ENCODE peak calls at places on chromosomes 3 and 15, in seven cellular contexts. S is SK-N-SH, W is HepG2, M is HCT116, J is K562, U is H1, L is GM12878. D is an unnamed sample.

GRCh38 chr15:101578443-101578894 is 73.7 kb downstream of the TM2D3 start:
- DNase-seq in U (peak), S (peak), L (no peak), W (peak), M (peak), J (peak), D (peak)

GRCh38 chr3:52121813-52122212 is 32.4 kb downstream of the POC1A start:
- DNase-seq in L (no peak), W (no peak), S (no peak), U (no peak), J (no peak), M (no peak), D (no peak)

GRCh38 chr3:70526966-70527515 is 214.6 kb upstream of the MDFIC2 start:
- DNase-seq in S (no peak), M (no peak), L (no peak), J (no peak), U (no peak), W (no peak), D (no peak)

GRCh38 chr3:43689766-43690399 is 855 bp upstream of the ABHD5 start:
- DNase-seq in J (no peak), L (no peak), S (no peak), U (no peak), M (no peak), W (no peak), D (peak)

GRCh38 chr15:46502668-46503067 is 867.8 kb downstream of the SQOR start:
- DNase-seq in L (no peak), S (no peak), M (no peak), J (no peak), U (no peak), W (peak), D (peak)

GRCh38 chr15:39411102-39411989 is 169.5 kb upstream of the THBS1 start:
- DNase-seq in M (no peak), U (no peak), J (no peak), W (no peak), S (no peak), L (peak), D (peak)

GRCh38 chr15:52730163-52730562 is 51.0 kb upstream of the ATOSA start:
- DNase-seq in M (no peak), W (no peak), J (no peak), L (peak), S (no peak), U (no peak), D (no peak)

GRCh38 chr3:4719011-4719649 is 226.0 kb downstream of the ITPR1 start:
- DNase-seq in L (no peak), J (no peak), S (no peak), U (no peak), W (no peak), M (no peak), D (no peak)

GRCh38 chr3:123071146-123071545 is 4.3 kb downstream of the PDIA5 start:
- DNase-seq in J (no peak), L (no peak), M (no peak), W (peak), S (peak), U (no peak), D (no peak)

GRCh38 chr15:54033954-54034458 is 55.8 kb downstream of the UNC13C start:
- DNase-seq in W (no peak), M (no peak), J (no peak), U (no peak), L (no peak), S (no peak), D (no peak)

GRCh38 chr3:20726786-20727185 is 540.8 kb upstream of the SGO1 start:
- DNase-seq in M (no peak), L (no peak), U (no peak), J (no peak), S (no peak), W (no peak), D (no peak)

GRCh38 chr15:41847206-41847605 is 8.6 kb downstream of the PLA2G4B start:
- DNase-seq in U (no peak), S (no peak), J (no peak), W (no peak), L (no peak), M (no peak), D (no peak)

GRCh38 chr3:20123121-20123652 is 62.8 kb downstream of the SGO1 start:
- DNase-seq in S (no peak), U (no peak), J (no peak), M (no peak), W (no peak), L (no peak), D (no peak)

GRCh38 chr15:43276563-43277200 is 10.0 kb upstream of the TGM5 start:
- DNase-seq in S (no peak), U (no peak), W (no peak), M (no peak), J (no peak), L (no peak), D (no peak)

GRCh38 chr3:64625381-64625780 is 62.4 kb downstream of the ADAMTS9 start:
- DNase-seq in U (no peak), L (no peak), W (no peak), J (no peak), S (no peak), M (no peak), D (no peak)

GRCh38 chr3:41450416-41451231 is 251.3 kb downstream of the CTNNB1 start:
- DNase-seq in M (no peak), J (no peak), W (no peak), L (no peak), S (no peak), U (no peak), D (peak)

GRCh38 chr15:47820047-47820779 is 102.9 kb downstream of the SEMA6D start:
- DNase-seq in M (no peak), W (no peak), L (no peak), U (no peak), S (no peak), J (no peak), D (no peak)

GRCh38 chr3:51974277-51974962 is 444 bp upstream of the ABHD14A start:
- DNase-seq in W (no peak), S (peak), U (no peak), M (no peak), L (no peak), J (peak), D (no peak)

GRCh38 chr3:117281371-117281770 is 571.8 kb downstream of the TUSC7 start:
- DNase-seq in M (no peak), W (no peak), L (no peak), J (no peak), U (no peak), S (no peak), D (no peak)

GRCh38 chr15:64216722-64217428 is 54.1 kb upstream of the PPIB start:
- DNase-seq in M (no peak), U (no peak), L (no peak), J (peak), S (peak), W (peak), D (no peak)

GRCh38 chr15:50328116-50328515 is 26.9 kb downstream of the GABPB1 start:
- DNase-seq in M (no peak), U (no peak), W (no peak), J (no peak), L (no peak), S (no peak), D (no peak)

DNA sequence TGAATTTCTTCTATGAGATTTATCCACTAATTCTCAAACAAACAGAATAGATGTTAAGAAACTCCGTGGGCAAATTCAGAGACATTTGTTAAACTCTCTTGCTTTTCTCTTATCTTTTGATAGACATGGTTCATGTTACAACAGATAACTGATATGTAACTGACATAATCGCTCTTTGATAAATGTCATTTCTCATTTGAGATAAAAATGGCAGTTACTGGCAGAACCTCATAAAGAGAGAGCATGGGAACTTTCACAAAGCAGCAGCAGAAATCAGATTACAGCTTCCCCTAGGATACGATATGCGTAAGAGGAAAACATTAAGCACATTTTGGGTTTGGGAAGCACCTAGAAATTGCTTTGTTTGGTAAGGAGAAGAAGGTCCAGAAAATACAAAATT is 126.1 kb downstream of the CADPS start:
- DNase-seq in L (no peak), U (no peak), M (no peak), J (no peak), W (no peak), S (peak), D (no peak)
- TF ChIP-seq JUND in L (no peak), U (no peak), M (no peak), J (no peak), W (no peak), S (no peak), D (no peak)

GRCh38 chr15:62874064-62874463 is 168.5 kb upstream of the TPM1 start:
- DNase-seq in M (no peak), S (no peak), W (no peak), J (no peak), L (no peak), U (no peak), D (no peak)
- TF ChIP-seq JUND in M (no peak), S (no peak), W (no peak), J (no peak), L (no peak), U (no peak), D (no peak)

DNA sequence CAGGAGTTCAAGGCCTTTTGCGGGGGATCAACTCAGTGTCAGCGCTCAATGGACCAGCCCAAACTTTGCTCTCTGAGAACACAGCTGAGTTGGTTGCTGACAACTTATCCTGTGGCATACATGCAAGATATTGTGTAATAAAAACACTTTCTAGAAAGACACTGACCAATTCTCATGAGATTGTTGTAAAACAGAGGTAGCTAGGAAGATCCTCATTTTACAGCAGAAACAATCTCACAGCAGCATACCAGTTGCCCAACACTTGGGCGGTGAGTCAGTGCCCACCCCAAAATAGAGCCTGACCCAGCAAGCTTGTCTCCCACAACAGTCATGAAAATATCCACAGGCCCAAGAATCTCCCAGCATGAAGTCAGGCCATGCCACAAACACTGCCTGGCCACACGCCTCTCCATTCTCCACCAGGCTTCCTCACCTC is 18.2 kb downstream of the KLHL6 start:
- DNase-seq in J (no peak), W (no peak), S (no peak), U (no peak), L (no peak), M (no peak), D (no peak)
- TF ChIP-seq JUND in J (no peak), W (no peak), S (no peak), U (no peak), L (no peak), M (no peak), D (no peak)

GRCh38 chr3:148816971-148817519 is 10.6 kb upstream of the CPB1 start:
- DNase-seq in L (no peak), J (no peak), S (no peak), W (no peak), U (no peak), M (no peak), D (no peak)
- TF ChIP-seq JUND in L (no peak), J (no peak), S (no peak), W (no peak), U (no peak), M (no peak), D (no peak)

DNA sequence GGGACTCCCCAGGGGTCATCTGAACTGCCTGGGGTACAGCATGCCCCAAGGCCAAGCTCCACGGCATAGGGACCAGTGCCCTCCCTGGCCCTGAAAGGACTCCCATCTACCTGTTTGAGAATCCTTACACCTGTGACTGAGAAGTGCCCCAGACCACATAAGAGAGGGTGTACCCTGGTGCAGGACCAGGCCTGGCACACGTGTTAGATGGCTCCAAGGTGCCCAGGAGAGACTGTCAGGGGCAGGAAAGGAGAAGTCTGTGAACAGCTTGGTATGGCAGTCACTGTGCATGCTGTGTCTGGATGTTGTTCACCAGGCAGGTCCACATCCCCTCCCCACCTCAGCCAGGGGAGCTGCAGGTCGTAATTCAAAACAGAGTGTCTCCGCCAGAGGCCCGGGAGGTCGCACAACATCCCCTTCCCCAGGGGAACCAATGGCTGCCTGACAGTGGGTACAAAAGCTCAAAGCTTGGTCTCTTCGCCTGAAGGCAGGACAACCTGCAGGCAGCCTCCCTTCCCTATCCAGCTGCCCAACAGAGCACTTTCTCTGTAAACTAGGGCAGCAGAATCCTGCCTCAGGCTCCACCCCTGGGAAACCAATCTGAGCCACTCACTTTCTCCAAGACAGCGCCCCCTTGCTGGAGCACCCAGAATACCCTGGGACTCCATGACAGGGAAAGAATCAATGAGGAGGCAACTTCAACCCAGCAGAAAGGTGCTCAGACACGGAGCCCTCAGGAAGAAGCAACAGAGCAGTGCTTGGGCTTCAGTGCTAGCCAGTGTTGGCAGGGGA is 3.9 kb downstream of the NUP210 start:
- DNase-seq in J (no peak), U (peak), L (no peak), S (no peak), M (no peak), W (no peak), D (peak)
- TF ChIP-seq JUND in J (no peak), U (no peak), L (no peak), S (no peak), M (no peak), W (no peak), D (no peak)